ENCODE peak calls at places on chromosomes 13 and 19, in seven cellular contexts. B is C1 segment of cervical spinal cord; H is endodermal cell; L is mesenchymal stem cell; E is stimulated activated CD8-positive, alpha-beta memory T cell treated with anti-CD3 and anti-CD28 coated beads, Interleukin-4, amount 100 ng/mL, for 48 hours; O is GM23248; I is stimulated activated CD4-positive, alpha-beta T cell treated with anti-CD3 and anti-CD28 coated beads, Interleukin-12 subunit alpha, Interleukin-12 subunit beta, amount 100 ng/mL, for 4 hours. P is an unnamed sample.

GRCh38 chr19:4120531-4120930 is 3.4 kb downstream of the MAP2K2 start:
- DNase-seq in B (no peak), H (no peak), L (peak; percentile 20), E (no peak), O (peak; percentile 76), I (no peak), P (no peak)

GRCh38 chr13:33249894-33250293 is 35.7 kb downstream of the STARD13 start:
- DNase-seq in B (no peak), H (no peak), L (no peak), E (no peak), O (no peak), I (no peak), P (no peak)

GRCh38 chr13:48783181-48783630 is 129.5 kb downstream of the CYSLTR2 start:
- DNase-seq in B (no peak), H (no peak), L (peak; percentile 99), E (no peak), O (peak; percentile 96), I (no peak), P (no peak)

GRCh38 chr13:99703908-99704307 is 202.6 kb downstream of the TM9SF2 start:
- DNase-seq in B (no peak), H (no peak), L (no peak), E (no peak), O (no peak), I (no peak), P (no peak)

GRCh38 chr13:40061466-40062450 is 406.3 kb downstream of the COG6 start:
- DNase-seq in B (no peak), H (no peak), L (no peak), E (no peak), O (peak; percentile 60), I (no peak), P (no peak)

GRCh38 chr19:14944456-14944855 is 3.2 kb downstream of the OR7C2 start:
- DNase-seq in B (no peak), H (no peak), L (no peak), E (no peak), O (no peak), I (no peak), P (no peak)

GRCh38 chr19:15962319-15962718 is 13.5 kb downstream of the OR10H4 start:
- DNase-seq in B (no peak), H (no peak), L (no peak), E (peak; percentile 32), O (peak; percentile 1), I (no peak), P (no peak)

GRCh38 chr19:39411006-39411831 is 1.2 kb upstream of the PLEKHG2 start:
- DNase-seq in B (peak; percentile 17), H (peak; percentile 70), L (peak; percentile 99), E (no peak), O (peak; percentile 73), I (no peak), P (no peak)

GRCh38 chr19:4990306-4990705 is 21.4 kb downstream of the KDM4B start:
- DNase-seq in B (no peak), H (no peak), L (no peak), E (no peak), O (no peak), I (no peak), P (no peak)

GRCh38 chr13:36131931-36132297 is 732 bp upstream of the DCLK1 start:
- DNase-seq in B (no peak), H (no peak), L (no peak), E (no peak), O (peak; percentile 33), I (no peak), P (no peak)

GRCh38 chr13:24272452-24273161 is 36.8 kb upstream of the C1QTNF9 start:
- DNase-seq in B (peak; percentile 45), H (peak; percentile 21), L (no peak), E (no peak), O (no peak), I (no peak), P (no peak)

GRCh38 chr19:5903502-5904301 is at the start of gene NDUFA11:
- DNase-seq in B (peak; percentile 99), H (peak; percentile 99), L (no peak), E (peak; percentile 99), O (peak; percentile 97), I (peak; percentile 99), P (peak; percentile 97)

GRCh38 chr13:108402850-108403249 is 133.3 kb downstream of the TNFSF13B start:
- DNase-seq in B (no peak), H (no peak), L (no peak), E (no peak), O (no peak), I (no peak), P (peak; percentile 46)

GRCh38 chr19:982567-983170 is 1.5 kb upstream of the WDR18 start:
- DNase-seq in B (peak; percentile 64), H (peak; percentile 93), L (peak; percentile 59), E (peak; percentile 86), O (peak; percentile 80), I (peak; percentile 76), P (peak; percentile 89)